ENCODE peak calls at places on chromosomes 4 and X, in six cellular contexts. Y, F, E, G, V and J are unnamed samples.

GRCh38 chr4:61662362-61662761 is 462.2 kb downstream of the ADGRL3 start:
- DNase-seq in Y (no peak), F (no peak), E (no peak), G (no peak), V (no peak), J (no peak)

GRCh38 chr4:41057456-41057855 is 156.9 kb downstream of the APBB2 start:
- DNase-seq in Y (no peak), F (no peak), E (no peak), G (no peak), V (no peak), J (no peak)

GRCh38 chr4:170109586-170110289 is 20.0 kb upstream of the AADAT start:
- DNase-seq in Y (no peak), F (no peak), E (no peak), G (no peak), V (no peak), J (no peak)

GRCh38 chrX:39726810-39727209 is 370.9 kb downstream of the BCOR start:
- DNase-seq in Y (no peak), F (no peak), E (no peak), G (no peak), V (no peak), J (no peak)

GRCh38 chr4:149972407-149972806 is 105.8 kb upstream of the DCLK2 start:
- DNase-seq in Y (no peak), F (no peak), E (no peak), G (no peak), V (no peak), J (no peak)

GRCh38 chr4:162959056-162959455 is 207.6 kb downstream of the NAF1 start:
- DNase-seq in Y (peak), F (no peak), E (peak), G (no peak), V (no peak), J (peak)

GRCh38 chr4:337932-338758 is 531 bp downstream of the ZNF141 start:
- DNase-seq in Y (peak), F (no peak), E (peak), G (no peak), V (no peak), J (peak)

GRCh38 chrX:107505223-107505622 is 55.8 kb downstream of the FRMPD3 start:
- DNase-seq in Y (no peak), F (no peak), E (no peak), G (no peak), V (no peak), J (no peak)

GRCh38 chrX:101171883-101172400 is 47.6 kb upstream of the DRP2 start:
- DNase-seq in Y (no peak), F (no peak), E (no peak), G (no peak), V (no peak), J (no peak)

GRCh38 chrX:110418857-110419249 is 60.2 kb downstream of the RTL9 start:
- DNase-seq in Y (peak), F (no peak), E (no peak), G (no peak), V (no peak), J (no peak)

GRCh38 chr4:158079661-158080060 is 93.2 kb downstream of the GASK1B start:
- DNase-seq in Y (no peak), F (no peak), E (no peak), G (no peak), V (no peak), J (no peak)

GRCh38 chr4:37453361-37454262 is 209.1 kb downstream of the NWD2 start:
- DNase-seq in Y (peak), F (peak), E (peak), G (no peak), V (no peak), J (peak)

GRCh38 chr4:76779740-76780459 is 118.0 kb downstream of the SOWAHB start:
- DNase-seq in Y (no peak), F (no peak), E (no peak), G (no peak), V (no peak), J (no peak)

GRCh38 chrX:133983243-133983973 is 2.0 kb downstream of the GPC3 start:
- DNase-seq in Y (no peak), F (no peak), E (no peak), G (no peak), V (no peak), J (no peak)

GRCh38 chr4:10461091-10461849 is 4.0 kb upstream of the ZNF518B start:
- DNase-seq in Y (peak), F (peak), E (peak), G (peak), V (peak), J (peak)

GRCh38 chrX:130103605-130104004 is 6.7 kb downstream of the ELF4 start:
- DNase-seq in Y (no peak), F (no peak), E (no peak), G (no peak), V (no peak), J (no peak)

GRCh38 chrX:129773649-129774458 is 5.9 kb upstream of the SASH3 start:
- DNase-seq in Y (peak), F (no peak), E (no peak), G (no peak), V (no peak), J (no peak)

GRCh38 chrX:40318796-40319195 is 221.0 kb upstream of the BCOR start:
- DNase-seq in Y (no peak), F (no peak), E (no peak), G (no peak), V (no peak), J (no peak)

GRCh38 chrX:53160297-53160983 is 64.6 kb downstream of the KDM5C start:
- DNase-seq in Y (no peak), F (no peak), E (no peak), G (no peak), V (no peak), J (no peak)

GRCh38 chr4:121980643-121981042 is 28.8 kb upstream of the TRPC3 start:
- DNase-seq in Y (no peak), F (no peak), E (no peak), G (no peak), V (no peak), J (no peak)

GRCh38 chrX:39983715-39984114 is 114.0 kb downstream of the BCOR start:
- DNase-seq in Y (no peak), F (no peak), E (no peak), G (no peak), V (no peak), J (no peak)